ENCODE peak calls at places on chromosome 1, in five cellular contexts. T, Y, G, F and J are unnamed samples.

GRCh38 chr1:25550155-25550506 is 6.7 kb downstream of the LDLRAP1 start:
- DNase-seq in T (no peak), Y (no peak), G (no peak), F (no peak), J (no peak)

GRCh38 chr1:31335007-31335406 is 37.9 kb downstream of the FABP3 start:
- DNase-seq in T (no peak), Y (no peak), G (no peak), F (no peak), J (no peak)

GRCh38 chr1:116433283-116434257 is 60.5 kb downstream of the ATP1A1 start:
- DNase-seq in T (no peak), Y (peak; percentile 69), G (no peak), F (no peak), J (no peak)

GRCh38 chr1:208172389-208173140 is 71.6 kb downstream of the PLXNA2 start:
- DNase-seq in T (no peak), Y (no peak), G (no peak), F (no peak), J (no peak)

GRCh38 chr1:119732465-119733168 is 20.9 kb downstream of the PHGDH start:
- DNase-seq in T (no peak), Y (no peak), G (no peak), F (no peak), J (no peak)

GRCh38 chr1:198763298-198763714 is 124.5 kb downstream of the PTPRC start:
- DNase-seq in T (no peak), Y (no peak), G (no peak), F (no peak), J (no peak)

GRCh38 chr1:220810179-220810653 is 23.5 kb downstream of the MTARC1 start:
- DNase-seq in T (peak; percentile 95), Y (peak; percentile 70), G (peak; percentile 84), F (peak; percentile 8), J (no peak)

GRCh38 chr1:156102634-156103511 is 11.6 kb upstream of the LMNA start:
- DNase-seq in T (peak; percentile 72), Y (no peak), G (no peak), F (no peak), J (no peak)

GRCh38 chr1:223223091-223223995 is 80.3 kb upstream of the TLR5 start:
- DNase-seq in T (no peak), Y (no peak), G (no peak), F (no peak), J (peak; percentile 74)

GRCh38 chr1:38786040-38786436 is 73.5 kb downstream of the RRAGC start:
- DNase-seq in T (no peak), Y (no peak), G (no peak), F (no peak), J (no peak)

GRCh38 chr1:61397915-61398314 is 315.6 kb downstream of the NFIA start:
- DNase-seq in T (no peak), Y (no peak), G (no peak), F (no peak), J (no peak)

GRCh38 chr1:64965239-64966157 is 851 bp downstream of the JAK1 start:
- DNase-seq in T (peak; percentile 90), Y (peak; percentile 69), G (peak; percentile 87), F (peak; percentile 20), J (no peak)

GRCh38 chr1:53731779-53732305 is 7.1 kb downstream of the GLIS1 start:
- DNase-seq in T (no peak), Y (no peak), G (no peak), F (no peak), J (no peak)

GRCh38 chr1:27342778-27343638 is 1.2 kb downstream of the SYTL1 start:
- DNase-seq in T (no peak), Y (peak; percentile 81), G (no peak), F (no peak), J (no peak)

GRCh38 chr1:32848354-32849063 is 22.2 kb downstream of the FNDC5 start:
- DNase-seq in T (no peak), Y (no peak), G (no peak), F (no peak), J (no peak)

GRCh38 chr1:38835230-38835827 is 24.2 kb downstream of the RRAGC start:
- DNase-seq in T (no peak), Y (no peak), G (no peak), F (no peak), J (no peak)

GRCh38 chr1:207833381-207833780 is 77.5 kb downstream of the CD34 start:
- DNase-seq in T (peak; percentile 55), Y (no peak), G (no peak), F (no peak), J (no peak)

GRCh38 chr1:210505601-210506564 is 177.2 kb downstream of the HHAT start:
- DNase-seq in T (no peak), Y (no peak), G (no peak), F (no peak), J (no peak)

GRCh38 chr1:206570529-206570928 is 41.7 kb downstream of the EIF2D start:
- DNase-seq in T (no peak), Y (no peak), G (no peak), F (no peak), J (no peak)

GRCh38 chr1:19730793-19731192 is 66.1 kb downstream of the HTR6 start:
- DNase-seq in T (no peak), Y (no peak), G (no peak), F (no peak), J (no peak)

GRCh38 chr1:180135535-180135934 is 19.1 kb upstream of the QSOX1 start:
- DNase-seq in T (no peak), Y (no peak), G (no peak), F (no peak), J (no peak)

GRCh38 chr1:8374812-8375211 is 56.9 kb downstream of the SLC45A1 start:
- DNase-seq in T (no peak), Y (peak; percentile 52), G (no peak), F (no peak), J (no peak)

GRCh38 chr1:154608522-154609294 is 722 bp upstream of the ADAR start:
- DNase-seq in T (peak; percentile 73), Y (peak; percentile 33), G (peak; percentile 68), F (no peak), J (no peak)

GRCh38 chr1:18751425-18751824 is 108.0 kb downstream of the TAS1R2 start:
- DNase-seq in T (no peak), Y (no peak), G (no peak), F (no peak), J (no peak)

GRCh38 chr1:3539707-3540425 is 71.4 kb downstream of the MEGF6 start:
- DNase-seq in T (no peak), Y (no peak), G (peak; percentile 60), F (no peak), J (no peak)

GRCh38 chr1:30109853-30110252 is 613.5 kb downstream of the MATN1 start:
- DNase-seq in T (peak; percentile 81), Y (no peak), G (peak; percentile 56), F (no peak), J (peak; percentile 90)

GRCh38 chr1:171653796-171654704 is 1.6 kb upstream of the MYOC start:
- DNase-seq in T (peak; percentile 64), Y (no peak), G (peak; percentile 46), F (no peak), J (no peak)

GRCh38 chr1:172893146-172893841 is 157.4 kb downstream of the TNFSF18 start:
- DNase-seq in T (no peak), Y (no peak), G (peak; percentile 31), F (no peak), J (no peak)

GRCh38 chr1:239763850-239764249 is 327.8 kb upstream of the FMN2 start:
- DNase-seq in T (no peak), Y (no peak), G (no peak), F (no peak), J (no peak)

GRCh38 chr1:239761509-239761908 is 330.2 kb upstream of the FMN2 start:
- DNase-seq in T (no peak), Y (no peak), G (no peak), F (no peak), J (no peak)

DNA sequence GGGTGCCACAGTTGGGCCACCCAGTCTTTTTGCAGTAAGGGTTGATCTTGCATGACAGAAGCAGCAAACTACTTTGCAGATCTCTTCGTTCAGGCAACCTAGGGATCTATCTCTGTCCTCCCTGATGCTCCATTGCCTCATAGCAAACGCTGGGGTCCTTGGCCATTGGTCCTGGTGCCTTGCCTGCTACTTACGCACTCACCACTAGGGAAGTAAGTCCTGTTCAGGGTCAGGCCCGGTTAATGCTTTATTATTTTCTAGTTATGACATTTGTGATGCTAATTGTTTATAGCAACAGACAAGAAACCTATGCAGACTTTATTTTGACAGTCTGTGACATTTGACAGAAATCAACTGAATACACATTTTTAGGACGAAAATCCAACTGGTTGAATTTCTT is 326.5 kb upstream of the FMN2 start:
- DNase-seq in T (no peak), Y (no peak), G (no peak), F (no peak), J (no peak)
- TF ChIP-seq CTCF in T (no peak), Y (no peak), G (no peak), F (no peak), J (no peak)

GRCh38 chr1:158999301-159000069 is 10.2 kb upstream of the IFI16 start:
- DNase-seq in T (peak; percentile 94), Y (no peak), G (peak; percentile 84), F (no peak), J (peak; percentile 97)
- TF ChIP-seq POLR2A in T (peak; percentile 17), Y (no peak), G (peak; percentile 81), F (no peak), J (peak; percentile 33)

DNA sequence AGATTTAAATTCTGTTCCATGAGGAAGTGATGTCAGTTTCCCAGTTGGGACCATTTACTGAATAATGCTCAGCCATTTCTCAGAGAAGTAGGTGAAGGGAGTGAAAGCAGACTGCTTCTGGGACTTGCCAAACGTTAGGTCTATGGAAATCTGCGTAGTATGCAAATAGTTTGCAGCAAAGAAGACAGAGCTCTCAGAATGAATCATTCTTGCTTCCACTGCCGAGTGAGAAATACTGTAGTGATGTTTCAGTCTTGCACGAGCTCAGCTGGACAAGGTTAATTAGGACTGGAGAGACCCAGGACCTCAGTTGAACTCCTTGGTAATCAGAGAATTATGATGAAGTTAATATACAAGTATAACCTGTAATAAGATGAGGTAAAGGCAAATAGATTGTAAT is 317.7 kb upstream of the DAB1 start:
- DNase-seq in T (no peak), Y (no peak), G (no peak), F (no peak), J (no peak)
- H3K9me3 ChIP-seq in T (no peaks in the 10 kb centered on the region), Y (no peaks in the 10 kb centered on the region), G (no peaks in the 10 kb centered on the region), F (no peaks in the 10 kb centered on the region), J (no peaks in the 10 kb centered on the region)

DNA sequence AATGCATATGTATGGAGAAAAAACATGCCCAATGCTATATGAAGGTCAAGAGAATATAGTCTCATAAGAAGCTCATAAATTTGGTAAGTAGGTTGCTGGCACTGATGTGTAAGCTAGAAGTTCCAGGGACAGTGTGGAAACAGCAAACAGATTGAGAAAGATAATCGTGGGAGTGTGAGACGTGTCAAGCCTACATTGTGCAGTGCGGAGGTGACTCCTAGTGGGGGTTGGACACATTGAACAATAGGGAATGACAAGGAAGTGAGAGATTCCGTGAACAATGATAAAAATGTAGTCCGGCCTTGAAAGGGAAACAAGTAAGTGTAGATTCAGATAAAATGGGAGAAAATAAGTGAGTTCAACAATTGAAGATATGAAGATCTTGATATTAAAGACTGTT is 788.4 kb upstream of the PRMT6 start:
- DNase-seq in T (no peak), Y (no peak), G (no peak), F (no peak), J (no peak)
- TF ChIP-seq CTCF in T (no peak), Y (no peak), G (no peak), F (no peak), J (no peak)